ENCODE peak calls at places on chromosomes 5 and 9, in nine cellular contexts. One of them, this sample, is unnamed.

GRCh38 chr9:107269681-107270080 is 13.4 kb upstream of the RAD23B start:
- DNase-seq in fibroblast of pulmonary artery: peak; percentile 62
- DNase-seq in H7: no peak
- DNase-seq in mammary epithelial cell: no peak
- DNase-seq in right atrium auricular region: no peak
- DNase-seq in kidney: no peak
- DNase-seq in cardiac fibroblast: peak; percentile 67
- DNase-seq in adipocyte: peak; percentile 81
- DNase-seq in uterus: no peak
- DNase-seq in this sample: no peak

GRCh38 chr5:60945760-60946253 is 802 bp downstream of the NDUFAF2 start:
- DNase-seq in kidney: peak; percentile 71
- DNase-seq in uterus: peak; percentile 18
- DNase-seq in adipocyte: peak; percentile 74
- DNase-seq in H7: peak; percentile 3
- DNase-seq in cardiac fibroblast: peak; percentile 67
- DNase-seq in fibroblast of pulmonary artery: peak; percentile 61
- DNase-seq in mammary epithelial cell: peak; percentile 55
- DNase-seq in right atrium auricular region: no peak
- DNase-seq in this sample: peak; percentile 78

GRCh38 chr9:82031538-82032280 is 43.1 kb downstream of the SPATA31D1 start:
- DNase-seq in cardiac fibroblast: peak; percentile 87
- DNase-seq in adipocyte: peak; percentile 79
- DNase-seq in right atrium auricular region: no peak
- DNase-seq in fibroblast of pulmonary artery: peak; percentile 93
- DNase-seq in H7: no peak
- DNase-seq in kidney: no peak
- DNase-seq in mammary epithelial cell: peak; percentile 79
- DNase-seq in uterus: peak; percentile 37
- DNase-seq in this sample: no peak

GRCh38 chr9:109319631-109320233 is 1.1 kb downstream of the EPB41L4B start:
- DNase-seq in right atrium auricular region: no peak
- DNase-seq in H7: peak; percentile 76
- DNase-seq in kidney: no peak
- DNase-seq in cardiac fibroblast: no peak
- DNase-seq in fibroblast of pulmonary artery: no peak
- DNase-seq in adipocyte: no peak
- DNase-seq in uterus: no peak
- DNase-seq in mammary epithelial cell: no peak
- DNase-seq in this sample: no peak

GRCh38 chr9:77417570-77417969 is 230.6 kb downstream of the GNA14 start:
- DNase-seq in right atrium auricular region: no peak
- DNase-seq in adipocyte: peak; percentile 93
- DNase-seq in kidney: no peak
- DNase-seq in mammary epithelial cell: no peak
- DNase-seq in cardiac fibroblast: peak; percentile 83
- DNase-seq in uterus: no peak
- DNase-seq in H7: no peak
- DNase-seq in fibroblast of pulmonary artery: peak; percentile 84
- DNase-seq in this sample: no peak

GRCh38 chr5:140550147-140551079 is 3.0 kb downstream of the EIF4EBP3 start:
- DNase-seq in cardiac fibroblast: no peak
- DNase-seq in kidney: no peak
- DNase-seq in H7: no peak
- DNase-seq in adipocyte: no peak
- DNase-seq in right atrium auricular region: no peak
- DNase-seq in mammary epithelial cell: no peak
- DNase-seq in uterus: no peak
- DNase-seq in fibroblast of pulmonary artery: no peak
- DNase-seq in this sample: no peak

GRCh38 chr5:52800394-52801213 is 12.9 kb downstream of the ITGA1 start:
- DNase-seq in adipocyte: peak; percentile 74
- DNase-seq in kidney: peak; percentile 91
- DNase-seq in right atrium auricular region: peak; percentile 85
- DNase-seq in mammary epithelial cell: peak; percentile 79
- DNase-seq in fibroblast of pulmonary artery: peak; percentile 64
- DNase-seq in H7: peak; percentile 39
- DNase-seq in uterus: peak; percentile 73
- DNase-seq in cardiac fibroblast: peak; percentile 65
- DNase-seq in this sample: peak; percentile 87

GRCh38 chr5:33806736-33807442 is 84.9 kb downstream of the ADAMTS12 start:
- DNase-seq in mammary epithelial cell: peak; percentile 87
- DNase-seq in cardiac fibroblast: peak; percentile 74
- DNase-seq in uterus: no peak
- DNase-seq in kidney: no peak
- DNase-seq in right atrium auricular region: no peak
- DNase-seq in adipocyte: peak; percentile 64
- DNase-seq in fibroblast of pulmonary artery: peak; percentile 83
- DNase-seq in H7: no peak
- DNase-seq in this sample: no peak

GRCh38 chr9:79430599-79430998 is 141.2 kb upstream of the TLE4 start:
- DNase-seq in H7: no peak
- DNase-seq in uterus: no peak
- DNase-seq in kidney: no peak
- DNase-seq in fibroblast of pulmonary artery: no peak
- DNase-seq in adipocyte: no peak
- DNase-seq in mammary epithelial cell: no peak
- DNase-seq in cardiac fibroblast: no peak
- DNase-seq in right atrium auricular region: no peak
- DNase-seq in this sample: no peak

GRCh38 chr5:96943829-96944228 is 7.9 kb downstream of the LNPEP start:
- DNase-seq in uterus: no peak
- DNase-seq in H7: no peak
- DNase-seq in fibroblast of pulmonary artery: no peak
- DNase-seq in mammary epithelial cell: no peak
- DNase-seq in kidney: no peak
- DNase-seq in adipocyte: no peak
- DNase-seq in right atrium auricular region: no peak
- DNase-seq in cardiac fibroblast: no peak
- DNase-seq in this sample: no peak

GRCh38 chr5:96940586-96940985 is 4.7 kb downstream of the LNPEP start:
- DNase-seq in uterus: no peak
- DNase-seq in fibroblast of pulmonary artery: no peak
- DNase-seq in mammary epithelial cell: peak; percentile 26
- DNase-seq in adipocyte: no peak
- DNase-seq in cardiac fibroblast: no peak
- DNase-seq in kidney: no peak
- DNase-seq in H7: no peak
- DNase-seq in right atrium auricular region: no peak
- DNase-seq in this sample: no peak

GRCh38 chr5:96942078-96942477 is 6.2 kb downstream of the LNPEP start:
- DNase-seq in cardiac fibroblast: no peak
- DNase-seq in H7: no peak
- DNase-seq in adipocyte: no peak
- DNase-seq in mammary epithelial cell: no peak
- DNase-seq in uterus: no peak
- DNase-seq in fibroblast of pulmonary artery: no peak
- DNase-seq in kidney: no peak
- DNase-seq in right atrium auricular region: no peak
- DNase-seq in this sample: no peak

GRCh38 chr5:96942911-96943310 is 7.0 kb downstream of the LNPEP start:
- DNase-seq in fibroblast of pulmonary artery: no peak
- DNase-seq in uterus: no peak
- DNase-seq in H7: no peak
- DNase-seq in right atrium auricular region: no peak
- DNase-seq in cardiac fibroblast: no peak
- DNase-seq in adipocyte: no peak
- DNase-seq in mammary epithelial cell: peak; percentile 20
- DNase-seq in kidney: no peak
- DNase-seq in this sample: no peak

GRCh38 chr5:96941140-96941539 is 5.3 kb downstream of the LNPEP start:
- DNase-seq in H7: no peak
- DNase-seq in uterus: no peak
- DNase-seq in mammary epithelial cell: no peak
- DNase-seq in kidney: no peak
- DNase-seq in right atrium auricular region: no peak
- DNase-seq in cardiac fibroblast: no peak
- DNase-seq in adipocyte: no peak
- DNase-seq in fibroblast of pulmonary artery: no peak
- DNase-seq in this sample: no peak
- H3K4me3 ChIP-seq in H7: no peak overlapping the region
- H3K4me3 ChIP-seq in uterus: no peak overlapping the region
- H3K4me3 ChIP-seq in mammary epithelial cell: no peak overlapping the region
- H3K4me3 ChIP-seq in kidney: no peak overlapping the region
- H3K4me3 ChIP-seq in right atrium auricular region: no peak overlapping the region
- H3K4me3 ChIP-seq in cardiac fibroblast: no peak overlapping the region
- H3K4me3 ChIP-seq in adipocyte: no peak overlapping the region
- H3K4me3 ChIP-seq in fibroblast of pulmonary artery: no peak overlapping the region
- H3K4me3 ChIP-seq in this sample: no peak overlapping the region

DNA sequence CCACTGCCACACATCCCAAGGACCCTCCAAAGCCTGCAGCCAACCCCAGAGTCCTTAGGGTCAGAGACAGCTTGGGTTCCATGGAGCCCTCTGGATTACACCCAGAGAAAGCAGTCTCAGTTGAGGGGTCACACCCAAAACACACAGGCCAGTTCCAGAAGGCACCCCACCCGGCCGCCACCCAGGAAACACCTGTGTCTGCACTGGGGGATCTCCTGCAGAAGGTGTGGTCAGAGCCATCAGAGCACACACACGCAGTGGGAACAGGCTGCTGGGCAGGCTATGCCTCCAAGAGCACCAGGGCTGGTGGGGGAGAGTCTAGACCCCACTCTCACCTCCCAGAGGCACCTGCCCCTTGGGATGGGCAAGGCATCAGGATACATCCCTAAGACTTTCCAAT is 27.3 kb downstream of the NIPAL4 start:
- DNase-seq in kidney: no peak
- DNase-seq in cardiac fibroblast: no peak
- DNase-seq in fibroblast of pulmonary artery: no peak
- DNase-seq in right atrium auricular region: no peak
- DNase-seq in H7: no peak
- DNase-seq in mammary epithelial cell: no peak
- DNase-seq in adipocyte: no peak
- DNase-seq in uterus: no peak
- DNase-seq in this sample: no peak
- H3K4me3 ChIP-seq in kidney: no peak overlapping the region
- H3K4me3 ChIP-seq in cardiac fibroblast: no peak overlapping the region
- H3K4me3 ChIP-seq in fibroblast of pulmonary artery: no peak overlapping the region
- H3K4me3 ChIP-seq in right atrium auricular region: no peak overlapping the region
- H3K4me3 ChIP-seq in H7: no peak overlapping the region
- H3K4me3 ChIP-seq in mammary epithelial cell: no peak overlapping the region
- H3K4me3 ChIP-seq in adipocyte: no peak overlapping the region
- H3K4me3 ChIP-seq in uterus: no peak overlapping the region
- H3K4me3 ChIP-seq in this sample: no peak overlapping the region

GRCh38 chr5:152164860-152165259 is 240.2 kb upstream of the GLRA1 start:
- DNase-seq in cardiac fibroblast: no peak
- DNase-seq in H7: peak; percentile 37
- DNase-seq in adipocyte: no peak
- DNase-seq in fibroblast of pulmonary artery: no peak
- DNase-seq in kidney: no peak
- DNase-seq in mammary epithelial cell: no peak
- DNase-seq in uterus: no peak
- DNase-seq in right atrium auricular region: no peak
- DNase-seq in this sample: no peak

GRCh38 chr5:152171888-152172287 is 233.2 kb downstream of the NMUR2 start:
- DNase-seq in cardiac fibroblast: no peak
- DNase-seq in mammary epithelial cell: no peak
- DNase-seq in adipocyte: no peak
- DNase-seq in uterus: no peak
- DNase-seq in H7: no peak
- DNase-seq in right atrium auricular region: no peak
- DNase-seq in fibroblast of pulmonary artery: no peak
- DNase-seq in kidney: no peak
- DNase-seq in this sample: no peak

DNA sequence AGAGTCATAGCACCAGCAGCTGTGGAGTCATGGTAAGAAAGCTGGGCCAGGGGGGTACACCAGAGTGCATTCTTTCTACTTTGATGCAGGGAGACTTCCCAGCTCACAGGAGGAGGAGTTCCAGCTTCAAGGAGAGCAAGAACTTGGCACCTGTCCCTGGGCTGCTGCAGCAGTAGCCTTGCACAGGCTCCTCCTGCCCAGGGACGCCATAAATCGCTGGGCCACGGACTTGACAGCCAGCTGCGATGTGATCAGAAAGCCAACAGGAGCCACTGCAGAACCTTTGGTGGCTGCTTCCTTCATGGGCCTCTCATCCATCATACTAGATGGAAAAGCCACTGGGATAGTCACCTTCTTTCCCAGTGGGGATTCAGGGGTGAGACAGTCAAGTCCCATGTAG is 234.7 kb downstream of the NMUR2 start:
- DNase-seq in kidney: peak; percentile 55
- DNase-seq in cardiac fibroblast: no peak
- DNase-seq in fibroblast of pulmonary artery: no peak
- DNase-seq in right atrium auricular region: no peak
- DNase-seq in H7: no peak
- DNase-seq in adipocyte: no peak
- DNase-seq in uterus: no peak
- DNase-seq in mammary epithelial cell: no peak
- DNase-seq in this sample: no peak
- H3K4me3 ChIP-seq in kidney: no peak overlapping the region
- H3K4me3 ChIP-seq in cardiac fibroblast: no peak overlapping the region
- H3K4me3 ChIP-seq in fibroblast of pulmonary artery: no peak overlapping the region
- H3K4me3 ChIP-seq in right atrium auricular region: no peak overlapping the region
- H3K4me3 ChIP-seq in H7: no peak overlapping the region
- H3K4me3 ChIP-seq in adipocyte: no peak overlapping the region
- H3K4me3 ChIP-seq in uterus: no peak overlapping the region
- H3K4me3 ChIP-seq in mammary epithelial cell: no peak overlapping the region
- H3K4me3 ChIP-seq in this sample: no peak overlapping the region

GRCh38 chr9:135344523-135344901 is 135.1 kb upstream of the PPP1R26 start:
- DNase-seq in cardiac fibroblast: no peak
- DNase-seq in right atrium auricular region: no peak
- DNase-seq in H7: peak; percentile 87
- DNase-seq in kidney: peak; percentile 37
- DNase-seq in mammary epithelial cell: no peak
- DNase-seq in uterus: no peak
- DNase-seq in fibroblast of pulmonary artery: no peak
- DNase-seq in adipocyte: no peak
- DNase-seq in this sample: no peak
- H3K4me3 ChIP-seq in cardiac fibroblast: no peak overlapping the region
- H3K4me3 ChIP-seq in right atrium auricular region: no peak overlapping the region
- H3K4me3 ChIP-seq in H7: no peak overlapping the region
- H3K4me3 ChIP-seq in kidney: no peak overlapping the region
- H3K4me3 ChIP-seq in mammary epithelial cell: no peak overlapping the region
- H3K4me3 ChIP-seq in uterus: no peak overlapping the region
- H3K4me3 ChIP-seq in fibroblast of pulmonary artery: no peak overlapping the region
- H3K4me3 ChIP-seq in adipocyte: no peak overlapping the region
- H3K4me3 ChIP-seq in this sample: no peak overlapping the region

GRCh38 chr9:137077010-137077747 is at the start of gene UAP1L1:
- DNase-seq in uterus: peak; percentile 70
- DNase-seq in right atrium auricular region: peak; percentile 81
- DNase-seq in mammary epithelial cell: no peak
- DNase-seq in kidney: peak; percentile 95
- DNase-seq in fibroblast of pulmonary artery: peak; percentile 58
- DNase-seq in cardiac fibroblast: peak; percentile 73
- DNase-seq in adipocyte: peak; percentile 73
- DNase-seq in H7: peak; percentile 86
- DNase-seq in this sample: no peak
- H3K4me3 ChIP-seq in uterus: peak within 1 kb of the TSS; percentile 41
- H3K4me3 ChIP-seq in right atrium auricular region: peak within 1 kb of the TSS; percentile 74
- H3K4me3 ChIP-seq in mammary epithelial cell: peak within 1 kb of the TSS; percentile 79
- H3K4me3 ChIP-seq in kidney: peak within 1 kb of the TSS; percentile 61
- H3K4me3 ChIP-seq in fibroblast of pulmonary artery: peak within 1 kb of the TSS; percentile 72
- H3K4me3 ChIP-seq in cardiac fibroblast: peak within 1 kb of the TSS; percentile 70
- H3K4me3 ChIP-seq in adipocyte: peak within 1 kb of the TSS; percentile 81
- H3K4me3 ChIP-seq in H7: peak within 1 kb of the TSS; percentile 73
- H3K4me3 ChIP-seq in this sample: peak within 1 kb of the TSS; percentile 72

DNA sequence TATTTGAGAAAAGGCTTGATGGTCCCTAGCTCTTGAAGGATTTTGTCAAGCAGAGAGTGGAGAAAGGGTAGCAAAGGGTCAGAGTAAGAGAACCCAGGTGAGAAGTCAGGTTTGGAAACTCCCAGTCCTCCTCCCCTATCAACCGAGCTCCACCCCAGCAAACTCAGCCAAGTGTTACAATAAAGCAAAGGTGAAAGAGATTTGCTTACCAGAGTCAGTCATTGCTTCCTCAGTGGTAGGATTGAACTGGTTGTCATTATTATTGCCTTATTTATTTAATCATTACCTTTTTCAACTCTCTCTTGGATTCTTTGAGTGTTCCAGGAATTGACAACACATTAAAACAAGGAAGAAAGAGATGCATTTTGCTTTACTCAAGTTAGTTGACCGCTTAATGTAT is 80.5 kb downstream of the RFK start:
- DNase-seq in mammary epithelial cell: no peak
- DNase-seq in adipocyte: no peak
- DNase-seq in uterus: no peak
- DNase-seq in kidney: no peak
- DNase-seq in fibroblast of pulmonary artery: no peak
- DNase-seq in right atrium auricular region: no peak
- DNase-seq in cardiac fibroblast: no peak
- DNase-seq in H7: no peak
- DNase-seq in this sample: no peak
- H3K4me3 ChIP-seq in mammary epithelial cell: no peak overlapping the region
- H3K4me3 ChIP-seq in adipocyte: no peak overlapping the region
- H3K4me3 ChIP-seq in uterus: no peak overlapping the region
- H3K4me3 ChIP-seq in kidney: no peak overlapping the region
- H3K4me3 ChIP-seq in fibroblast of pulmonary artery: no peak overlapping the region
- H3K4me3 ChIP-seq in right atrium auricular region: no peak overlapping the region
- H3K4me3 ChIP-seq in cardiac fibroblast: no peak overlapping the region
- H3K4me3 ChIP-seq in H7: no peak overlapping the region
- H3K4me3 ChIP-seq in this sample: no peak overlapping the region